ENCODE peak calls at places on chromosome 11, in nine cellular contexts. Y, H, F, R, E, K, Z, A and C are unnamed samples.

GRCh38 chr11:61294717-61295595 is at the start of gene VWCE:
- DNase-seq in Y (peak), H (peak), F (peak), R (peak), E (peak), K (no peak), Z (peak), A (no peak), C (peak)

GRCh38 chr11:101436511-101437142 is 147.2 kb downstream of the TRPC6 start:
- DNase-seq in Y (peak), H (peak), F (peak), R (peak), E (peak), K (no peak), Z (no peak), A (no peak), C (peak)

GRCh38 chr11:84993386-84993785 is 633.8 kb downstream of the DLG2 start:
- DNase-seq in Y (no peak), H (peak), F (no peak), R (peak), E (peak), K (no peak), Z (no peak), A (no peak), C (no peak)

GRCh38 chr11:62432695-62433094 is 13.9 kb downstream of the SCGB1A1 start:
- DNase-seq in Y (no peak), H (no peak), F (no peak), R (no peak), E (no peak), K (no peak), Z (no peak), A (no peak), C (no peak)

GRCh38 chr11:60343094-60343704 is 16.1 kb downstream of the MS4A6E start:
- DNase-seq in Y (no peak), H (peak), F (peak), R (peak), E (no peak), K (no peak), Z (no peak), A (no peak), C (peak)

GRCh38 chr11:107549253-107549953 is 16.1 kb downstream of the ALKBH8 start:
- DNase-seq in Y (peak), H (peak), F (peak), R (peak), E (no peak), K (no peak), Z (no peak), A (no peak), C (peak)

GRCh38 chr11:11263238-11264030 is 89.6 kb downstream of the CSNK2A3 start:
- DNase-seq in Y (peak), H (peak), F (peak), R (peak), E (no peak), K (no peak), Z (no peak), A (no peak), C (peak)

GRCh38 chr11:44957051-44957515 is 6.4 kb upstream of the TP53I11 start:
- DNase-seq in Y (no peak), H (no peak), F (peak), R (no peak), E (no peak), K (no peak), Z (peak), A (no peak), C (no peak)

GRCh38 chr11:34495724-34496377 is 17.7 kb downstream of the ELF5 start:
- DNase-seq in Y (no peak), H (peak), F (peak), R (peak), E (no peak), K (no peak), Z (no peak), A (no peak), C (no peak)

DNA sequence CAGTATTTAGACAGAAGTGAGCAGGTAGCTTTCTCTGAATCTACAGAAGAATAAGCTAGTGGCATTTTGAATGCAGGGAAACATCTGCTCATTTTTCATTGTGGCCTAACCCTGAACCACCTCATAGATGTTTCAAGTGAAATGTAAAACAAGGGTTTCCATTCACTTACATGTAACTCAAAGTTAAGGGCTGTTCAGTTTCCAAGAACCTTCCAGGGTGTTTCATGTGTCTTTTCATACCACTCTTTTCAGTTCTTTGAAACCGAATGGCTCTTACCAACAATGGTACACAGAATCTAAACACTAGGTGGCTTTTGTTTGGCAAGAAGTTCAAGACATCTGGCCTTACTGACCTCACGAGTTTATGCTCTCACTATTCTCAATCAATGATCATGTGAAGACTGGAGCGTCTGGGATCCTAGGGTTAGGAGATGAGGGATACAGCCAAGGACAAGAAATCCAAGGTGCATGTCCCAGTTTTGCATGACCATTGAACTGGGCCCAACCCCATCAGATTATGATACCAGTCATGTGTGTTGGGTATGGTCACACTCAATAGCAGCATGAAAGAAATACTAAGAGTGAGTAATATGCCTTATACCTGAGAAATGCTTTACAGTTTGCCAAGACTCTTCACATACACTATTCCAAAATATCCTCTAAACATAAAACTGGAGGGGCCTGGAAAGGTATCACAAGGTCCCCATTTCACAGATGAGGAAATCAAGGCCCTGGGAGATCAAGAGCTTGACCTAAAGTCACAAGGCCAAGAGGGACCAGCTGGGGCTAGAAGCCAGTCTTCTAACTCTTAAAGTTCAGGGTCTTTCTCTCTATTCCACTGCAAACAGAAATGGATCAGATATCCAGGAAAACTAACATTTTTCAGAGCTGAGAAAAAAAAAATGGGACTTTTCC is 92.7 kb downstream of the ETS1 start:
- DNase-seq in Y (no peak), H (no peak), F (no peak), R (no peak), E (no peak), K (no peak), Z (no peak), A (no peak), C (no peak)
- H3K27ac ChIP-seq in Y (peak), H (peak), F (no peak), R (no peak), E (peak), K (peak), Z (peak), A (peak), C (peak)

GRCh38 chr11:20873054-20873453 is 203.7 kb downstream of the NELL1 start:
- DNase-seq in Y (no peak), H (peak), F (peak), R (peak), E (no peak), K (no peak), Z (no peak), A (no peak), C (no peak)
- TF ChIP-seq CTCF in Y (no peak), H (no peak), F (no peak), R (no peak), E (no peak), K (no peak), Z (no peak), A (no peak), C (no peak)

GRCh38 chr11:67355023-67355793 is 1.9 kb upstream of the POLD4 start:
- DNase-seq in Y (no peak), H (no peak), F (no peak), R (no peak), E (no peak), K (no peak), Z (no peak), A (no peak), C (no peak)
- H3K27ac ChIP-seq in Y (peak), H (peak), F (no peak), R (peak), E (peak), K (peak), Z (peak), A (peak), C (peak)

GRCh38 chr11:9096427-9096826 is 5.0 kb upstream of the SCUBE2 start:
- DNase-seq in Y (no peak), H (no peak), F (no peak), R (no peak), E (no peak), K (no peak), Z (no peak), A (no peak), C (no peak)
- TF ChIP-seq CTCF in Y (no peak), H (no peak), F (no peak), R (no peak), E (no peak), K (no peak), Z (no peak), A (no peak), C (no peak)

GRCh38 chr11:117862753-117863152 is 13.7 kb downstream of the FXYD6 start:
- DNase-seq in Y (no peak), H (no peak), F (no peak), R (no peak), E (no peak), K (no peak), Z (no peak), A (no peak), C (no peak)
- H3K27ac ChIP-seq in Y (no peak), H (no peak), F (no peak), R (no peak), E (peak), K (peak), Z (peak), A (peak), C (no peak)

GRCh38 chr11:92387882-92388281 is 163.3 kb downstream of the FAT3 start:
- DNase-seq in Y (no peak), H (no peak), F (no peak), R (no peak), E (no peak), K (no peak), Z (no peak), A (no peak), C (no peak)

GRCh38 chr11:92390783-92391182 is 166.2 kb downstream of the FAT3 start:
- DNase-seq in Y (no peak), H (no peak), F (no peak), R (no peak), E (no peak), K (no peak), Z (no peak), A (no peak), C (no peak)

GRCh38 chr11:92386577-92386976 is 162.0 kb downstream of the FAT3 start:
- DNase-seq in Y (no peak), H (no peak), F (no peak), R (no peak), E (no peak), K (no peak), Z (no peak), A (no peak), C (no peak)

GRCh38 chr11:92391866-92392265 is 167.2 kb downstream of the FAT3 start:
- DNase-seq in Y (no peak), H (no peak), F (no peak), R (no peak), E (no peak), K (no peak), Z (no peak), A (no peak), C (no peak)

DNA sequence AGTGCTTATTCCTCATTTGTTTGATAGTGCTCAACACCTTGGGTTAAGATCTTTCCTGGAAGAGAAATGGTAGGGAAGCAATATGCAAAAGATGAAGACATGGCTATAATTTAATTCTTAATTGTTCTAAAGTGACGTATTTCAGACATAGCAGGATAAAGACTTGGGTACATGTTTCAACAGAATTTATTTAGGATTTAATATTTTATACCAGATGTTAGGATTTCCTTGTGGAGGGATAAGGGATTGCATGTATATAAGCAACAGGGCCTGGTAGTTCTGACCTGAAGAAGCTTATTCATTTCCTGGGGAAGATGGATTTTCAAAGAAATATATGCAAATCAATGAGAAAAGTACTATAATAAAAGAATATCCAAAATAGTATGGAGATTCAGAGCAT is 163.8 kb downstream of the FAT3 start:
- DNase-seq in Y (no peak), H (peak), F (no peak), R (no peak), E (no peak), K (no peak), Z (no peak), A (no peak), C (no peak)
- TF ChIP-seq CTCF in Y (no peak), H (peak), F (no peak), R (peak), E (no peak), K (no peak), Z (no peak), A (no peak), C (peak)

DNA sequence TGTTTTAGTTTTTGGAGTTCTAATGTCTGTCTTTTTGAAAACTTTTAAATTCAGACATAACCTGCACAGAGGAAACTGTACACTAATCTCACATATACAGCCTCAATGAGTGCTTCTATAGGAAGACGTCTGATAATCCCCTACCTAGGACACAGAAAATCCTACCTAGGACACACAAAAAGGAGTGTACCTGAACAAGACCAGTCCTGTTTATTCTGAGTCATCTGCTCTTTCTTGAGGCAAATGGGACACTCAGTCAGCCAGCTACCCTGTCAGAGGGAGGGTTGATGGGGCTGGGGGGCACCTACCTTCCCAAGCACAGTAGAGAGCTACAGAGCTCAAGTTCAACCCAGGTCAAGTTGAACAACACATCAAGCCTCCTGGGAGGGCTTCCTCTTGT is 346.6 kb upstream of the NCAM1 start:
- DNase-seq in Y (no peak), H (no peak), F (no peak), R (peak), E (no peak), K (no peak), Z (no peak), A (no peak), C (no peak)
- H3K27ac ChIP-seq in Y (no peak), H (no peak), F (no peak), R (peak), E (no peak), K (no peak), Z (no peak), A (no peak), C (no peak)